ENCODE peak calls at places on chromosome 3, in eight cellular contexts. C, T, H, P, J, K, Z and E are unnamed samples.

GRCh38 chr3:86867990-86868389 is 123.0 kb downstream of the VGLL3 start:
- DNase-seq in C (no peak), T (no peak), H (no peak), P (no peak), J (no peak), K (no peak), Z (no peak), E (peak; percentile 19)

GRCh38 chr3:86563358-86563970 is 427.5 kb downstream of the VGLL3 start:
- DNase-seq in C (peak; percentile 88), T (peak; percentile 41), H (no peak), P (peak; percentile 77), J (no peak), K (no peak), Z (no peak), E (no peak)

GRCh38 chr3:179921500-179921899 is 115.2 kb downstream of the PEX5L start:
- DNase-seq in C (no peak), T (peak; percentile 74), H (no peak), P (no peak), J (no peak), K (no peak), Z (no peak), E (no peak)

GRCh38 chr3:168512802-168513201 is 417.1 kb upstream of the GOLIM4 start:
- DNase-seq in C (peak; percentile 72), T (no peak), H (no peak), P (no peak), J (no peak), K (no peak), Z (no peak), E (no peak)

GRCh38 chr3:16084887-16085286 is 89.6 kb upstream of the GALNT15 start:
- DNase-seq in C (no peak), T (no peak), H (no peak), P (peak; percentile 67), J (no peak), K (no peak), Z (no peak), E (no peak)

GRCh38 chr3:58167431-58168351 is 43.1 kb downstream of the DNASE1L3 start:
- DNase-seq in C (peak; percentile 74), T (peak; percentile 70), H (peak; percentile 88), P (peak; percentile 76), J (peak; percentile 47), K (peak; percentile 66), Z (peak; percentile 81), E (peak; percentile 36)

GRCh38 chr3:195114786-195115597 is 156.0 kb downstream of the XXYLT1 start:
- DNase-seq in C (no peak), T (no peak), H (peak; percentile 64), P (no peak), J (no peak), K (no peak), Z (no peak), E (no peak)

GRCh38 chr3:18645603-18646002 is 220.5 kb upstream of the SATB1 start:
- DNase-seq in C (no peak), T (no peak), H (no peak), P (no peak), J (no peak), K (no peak), Z (no peak), E (no peak)

GRCh38 chr3:51966941-51967383 is 292 bp downstream of the PCBP4 start:
- DNase-seq in C (no peak), T (no peak), H (no peak), P (no peak), J (no peak), K (no peak), Z (no peak), E (no peak)

GRCh38 chr3:44906997-44907396 is 32.6 kb downstream of the TGM4 start:
- DNase-seq in C (no peak), T (no peak), H (no peak), P (peak; percentile 81), J (no peak), K (no peak), Z (no peak), E (no peak)

GRCh38 chr3:71726106-71726505 is 904 bp upstream of the EIF4E3 start:
- DNase-seq in C (no peak), T (no peak), H (no peak), P (no peak), J (peak; percentile 68), K (no peak), Z (no peak), E (no peak)

GRCh38 chr3:170593634-170594033 is 7.8 kb upstream of the SLC7A14 start:
- DNase-seq in C (no peak), T (no peak), H (no peak), P (no peak), J (no peak), K (no peak), Z (no peak), E (no peak)

DNA sequence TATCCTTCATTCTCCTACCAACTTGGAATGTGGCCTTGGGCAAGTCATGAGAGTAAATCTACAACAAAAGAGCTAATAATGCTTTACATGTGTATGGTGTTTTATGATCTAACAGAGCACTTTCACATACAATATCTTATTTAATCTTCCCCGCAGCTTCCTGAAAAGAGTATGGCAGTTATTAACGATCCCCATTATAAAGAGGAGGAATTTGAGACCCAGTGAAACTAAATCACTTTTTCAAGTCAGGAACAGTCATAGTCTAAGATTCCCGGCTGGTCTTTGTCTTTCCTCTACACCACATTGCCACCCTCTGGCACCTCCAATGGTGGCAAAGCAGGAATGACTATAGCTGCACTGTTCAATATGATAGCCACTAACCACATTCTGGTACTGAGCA is 69.7 kb upstream of the CMSS1 start:
- DNase-seq in C (peak; percentile 28), T (peak; percentile 3), H (no peak), P (peak; percentile 81), J (no peak), K (no peak), Z (no peak), E (no peak)
- TF ChIP-seq CTCF in C (peak; percentile 66), T (no peak), H (peak; percentile 17), P (peak; percentile 90), J (no peak), K (peak; percentile 21), Z (peak; percentile 11), E (peak; percentile 71)

DNA sequence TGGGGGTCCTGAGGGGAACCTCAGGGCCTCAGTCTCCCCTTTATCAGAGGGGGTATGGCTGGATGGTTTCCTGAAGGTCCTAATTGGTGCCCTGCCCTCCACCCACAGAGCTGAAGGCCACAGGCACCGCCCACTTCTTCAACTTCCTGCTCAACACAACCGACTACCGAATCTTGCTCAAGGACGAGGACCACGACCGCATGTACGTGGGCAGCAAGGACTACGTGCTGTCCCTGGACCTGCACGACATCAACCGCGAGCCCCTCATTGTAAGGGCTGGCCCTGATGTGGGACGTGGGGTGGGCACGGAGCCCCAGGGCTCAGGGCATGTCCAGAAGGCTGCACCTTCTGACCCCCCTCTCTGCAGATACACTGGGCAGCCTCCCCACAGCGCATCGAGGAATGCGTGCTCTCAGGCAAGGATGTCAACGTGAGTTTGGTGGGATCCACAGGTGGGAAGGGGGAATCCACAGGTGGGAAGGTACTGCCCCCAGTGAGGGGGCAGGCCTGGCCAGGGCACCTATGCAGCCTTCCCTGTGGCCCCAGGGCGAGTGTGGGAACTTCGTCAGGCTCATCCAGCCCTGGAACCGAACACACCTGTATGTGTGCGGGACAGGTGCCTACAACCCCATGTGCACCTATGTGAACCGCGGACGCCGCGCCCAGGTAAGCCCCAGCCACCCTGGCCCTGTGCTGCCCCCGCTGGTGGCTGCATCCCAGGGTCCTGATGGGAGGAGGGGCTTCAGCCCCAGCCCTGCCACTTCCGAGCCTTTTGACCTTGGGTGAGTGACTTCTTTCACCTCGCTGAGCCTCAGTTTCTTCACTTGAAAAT is 17.5 kb upstream of the GNAT1 start:
- DNase-seq in C (peak; percentile 65), T (no peak), H (peak; percentile 69), P (no peak), J (peak; percentile 14), K (no peak), Z (no peak), E (no peak)
- TF ChIP-seq CTCF in C (peak; percentile 57), T (no peak), H (no peak), P (peak; percentile 36), J (no peak), K (no peak), Z (no peak), E (no peak)

DNA sequence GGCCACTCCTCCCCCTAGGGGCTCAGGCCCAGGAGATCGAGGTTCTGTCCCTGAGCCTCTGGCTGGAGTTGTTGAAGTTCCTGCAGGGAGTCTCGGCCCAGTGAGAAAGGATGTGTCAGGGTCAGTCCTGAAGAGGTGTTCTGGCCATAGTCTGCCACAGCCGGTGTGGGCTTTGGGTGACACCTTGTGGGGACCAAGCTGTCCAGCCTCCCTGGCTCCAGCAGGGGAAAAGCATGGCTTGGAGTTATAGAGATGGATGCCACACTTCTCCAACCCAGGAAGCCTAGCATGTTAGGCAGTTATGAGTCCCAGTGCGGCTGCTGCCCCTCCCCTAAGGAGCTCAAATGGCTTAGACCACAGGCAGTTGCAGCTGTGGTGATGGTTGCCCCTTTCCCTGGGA is 945.6 kb upstream of the GBE1 start:
- DNase-seq in C (peak; percentile 41), T (peak; percentile 22), H (peak; percentile 33), P (peak; percentile 51), J (no peak), K (no peak), Z (no peak), E (no peak)
- TF ChIP-seq CTCF in C (peak; percentile 66), T (peak; percentile 29), H (peak; percentile 9), P (peak; percentile 53), J (no peak), K (no peak), Z (no peak), E (no peak)

DNA sequence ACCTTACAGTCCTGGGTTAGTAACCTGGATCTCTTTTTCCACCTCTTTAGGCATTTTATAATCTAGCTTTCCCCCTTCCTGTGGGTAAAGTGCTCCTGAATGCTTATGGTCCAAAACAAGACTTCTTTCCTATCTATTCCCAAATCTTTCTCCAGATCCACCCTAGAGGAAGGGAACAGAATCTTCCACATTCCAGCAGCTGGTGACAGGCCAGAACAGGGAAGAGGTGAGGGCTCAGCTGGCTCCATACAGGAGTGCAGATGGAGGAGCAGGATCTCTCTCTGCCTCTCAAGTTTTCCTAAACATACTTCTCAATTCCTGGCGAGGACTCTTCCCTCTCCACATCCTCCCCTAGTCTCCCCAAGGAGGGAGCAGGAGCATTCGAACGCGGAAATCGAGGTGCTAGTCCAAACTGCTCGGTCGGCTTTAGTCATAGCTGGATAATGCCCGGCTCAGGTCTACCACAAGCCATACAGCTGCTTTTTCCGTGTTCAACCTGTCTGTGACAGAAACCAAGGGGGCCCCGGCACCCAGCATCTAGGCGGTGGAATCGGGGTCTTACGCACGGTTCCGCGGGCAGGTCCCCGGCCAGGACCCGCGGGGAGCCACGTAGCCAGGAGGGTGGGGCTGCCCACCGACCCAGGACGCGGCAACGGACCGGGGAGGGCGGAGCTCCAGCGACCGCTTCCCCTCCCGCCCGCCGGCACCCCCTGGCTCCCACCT is 4.0 kb downstream of the RASSF1 start:
- DNase-seq in C (peak; percentile 41), T (no peak), H (no peak), P (peak; percentile 34), J (no peak), K (no peak), Z (no peak), E (no peak)
- TF ChIP-seq CTCF in C (no peak), T (no peak), H (no peak), P (peak; percentile 11), J (no peak), K (no peak), Z (no peak), E (no peak)

DNA sequence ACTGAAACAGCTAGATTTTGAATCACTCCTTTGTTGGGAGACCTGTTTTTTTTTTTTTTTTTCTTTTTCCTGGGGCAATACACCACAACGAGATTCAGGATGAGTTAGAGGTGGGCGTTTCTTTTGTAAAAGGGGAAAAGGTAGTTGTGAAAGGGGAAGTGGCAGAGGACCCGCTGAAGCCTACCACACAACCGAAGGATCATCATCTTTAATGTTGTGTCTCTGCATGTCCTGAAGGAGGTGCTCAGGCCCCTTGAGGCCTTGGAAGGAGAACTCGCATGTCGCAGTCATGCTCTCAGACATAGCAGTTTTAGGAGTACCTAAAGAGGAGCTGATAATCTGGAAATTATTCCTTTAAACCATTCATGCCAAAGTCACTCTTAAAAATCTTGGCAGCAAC is 137.9 kb upstream of the LRIG1 start:
- DNase-seq in C (peak; percentile 75), T (peak; percentile 27), H (no peak), P (no peak), J (no peak), K (no peak), Z (no peak), E (no peak)
- TF ChIP-seq CTCF in C (peak; percentile 77), T (no peak), H (no peak), P (no peak), J (no peak), K (peak; percentile 45), Z (no peak), E (no peak)